ENCODE peak calls at places on chromosomes 13 and 19, in ten cellular contexts. B is CD8-positive, alpha-beta T cell; S is mammary epithelial cell; C is Jurkat, Clone E6-1; D is CD4-positive, CD25-positive, alpha-beta regulatory T cell; V is A549; T is CD4-positive, alpha-beta memory T cell; U is pancreas; Y is SK-N-SH; P is astrocyte of the spinal cord. L is an unnamed sample.
A peak's percentile ranks its signal among the peaks of the same experiment; 100 is the strongest.

GRCh38 chr13:90455861-90456260 is 891.6 kb upstream of the MIR17HG start:
- DNase-seq in B (no peak), S (no peak), C (no peak), D (no peak), V (no peak), T (no peak), U (no peak), Y (no peak), P (no peak), L (no peak)

GRCh38 chr13:73142091-73142490 is 83.3 kb downstream of the KLF5 start:
- DNase-seq in B (no peak), S (no peak), C (no peak), D (no peak), V (no peak), T (no peak), U (no peak), Y (no peak), P (no peak), L (no peak)

GRCh38 chr13:106156468-106156867 is 379.0 kb downstream of the EFNB2 start:
- DNase-seq in B (no peak), S (peak; percentile 99), C (no peak), D (no peak), V (no peak), T (no peak), U (no peak), Y (no peak), P (peak; percentile 98), L (peak; percentile 92)

GRCh38 chr19:51372649-51373504 is at the start of gene NKG7:
- DNase-seq in B (peak; percentile 72), S (no peak), C (peak; percentile 89), D (peak; percentile 85), V (no peak), T (peak; percentile 46), U (no peak), Y (no peak), P (no peak), L (no peak)

GRCh38 chr13:102182170-102182569 is 219.7 kb downstream of the FGF14 start:
- DNase-seq in B (no peak), S (no peak), C (no peak), D (no peak), V (no peak), T (no peak), U (no peak), Y (no peak), P (no peak), L (no peak)

GRCh38 chr19:48760514-48761221 is 5.3 kb downstream of the FGF21 start:
- DNase-seq in B (no peak), S (no peak), C (no peak), D (no peak), V (no peak), T (no peak), U (no peak), Y (no peak), P (no peak), L (no peak)

GRCh38 chr13:107284168-107284567 is 716.2 kb upstream of the ARGLU1 start:
- DNase-seq in B (no peak), S (no peak), C (no peak), D (no peak), V (no peak), T (no peak), U (no peak), Y (no peak), P (peak; percentile 60), L (peak; percentile 19)

GRCh38 chr13:97621631-97622030 is 187.7 kb downstream of the RAP2A start:
- DNase-seq in B (no peak), S (no peak), C (no peak), D (no peak), V (no peak), T (no peak), U (no peak), Y (no peak), P (no peak), L (no peak)

GRCh38 chr19:12126707-12127106 is 13.4 kb downstream of the ZNF20 start:
- DNase-seq in B (no peak), S (no peak), C (peak; percentile 26), D (no peak), V (no peak), T (peak; percentile 12), U (no peak), Y (peak; percentile 45), P (no peak), L (no peak)

GRCh38 chr19:36265064-36265463 is 50.2 kb downstream of the ZNF146 start:
- DNase-seq in B (no peak), S (no peak), C (no peak), D (no peak), V (no peak), T (no peak), U (no peak), Y (no peak), P (no peak), L (no peak)

GRCh38 chr13:57823704-57824103 is 192.2 kb downstream of the PCDH17 start:
- DNase-seq in B (no peak), S (no peak), C (no peak), D (no peak), V (no peak), T (no peak), U (no peak), Y (no peak), P (no peak), L (no peak)

GRCh38 chr19:37778613-37779138 is 710 bp downstream of the ZNF573 start:
- DNase-seq in B (no peak), S (peak; percentile 32), C (no peak), D (no peak), V (peak; percentile 40), T (no peak), U (no peak), Y (peak; percentile 18), P (no peak), L (no peak)

GRCh38 chr13:97127842-97128241 is 94.3 kb upstream of the MBNL2 start:
- DNase-seq in B (no peak), S (no peak), C (no peak), D (no peak), V (no peak), T (no peak), U (no peak), Y (no peak), P (no peak), L (no peak)

GRCh38 chr13:106537521-106537920 is 2.1 kb upstream of the EFNB2 start:
- DNase-seq in B (no peak), S (no peak), C (no peak), D (no peak), V (no peak), T (no peak), U (no peak), Y (no peak), P (no peak), L (no peak)

GRCh38 chr19:58554494-58555368 is at the start of gene CHMP2A:
- DNase-seq in B (peak; percentile 95), S (peak; percentile 93), C (peak; percentile 90), D (peak; percentile 97), V (peak; percentile 98), T (peak; percentile 95), U (peak; percentile 99), Y (peak; percentile 96), P (peak; percentile 98), L (peak; percentile 86)

DNA sequence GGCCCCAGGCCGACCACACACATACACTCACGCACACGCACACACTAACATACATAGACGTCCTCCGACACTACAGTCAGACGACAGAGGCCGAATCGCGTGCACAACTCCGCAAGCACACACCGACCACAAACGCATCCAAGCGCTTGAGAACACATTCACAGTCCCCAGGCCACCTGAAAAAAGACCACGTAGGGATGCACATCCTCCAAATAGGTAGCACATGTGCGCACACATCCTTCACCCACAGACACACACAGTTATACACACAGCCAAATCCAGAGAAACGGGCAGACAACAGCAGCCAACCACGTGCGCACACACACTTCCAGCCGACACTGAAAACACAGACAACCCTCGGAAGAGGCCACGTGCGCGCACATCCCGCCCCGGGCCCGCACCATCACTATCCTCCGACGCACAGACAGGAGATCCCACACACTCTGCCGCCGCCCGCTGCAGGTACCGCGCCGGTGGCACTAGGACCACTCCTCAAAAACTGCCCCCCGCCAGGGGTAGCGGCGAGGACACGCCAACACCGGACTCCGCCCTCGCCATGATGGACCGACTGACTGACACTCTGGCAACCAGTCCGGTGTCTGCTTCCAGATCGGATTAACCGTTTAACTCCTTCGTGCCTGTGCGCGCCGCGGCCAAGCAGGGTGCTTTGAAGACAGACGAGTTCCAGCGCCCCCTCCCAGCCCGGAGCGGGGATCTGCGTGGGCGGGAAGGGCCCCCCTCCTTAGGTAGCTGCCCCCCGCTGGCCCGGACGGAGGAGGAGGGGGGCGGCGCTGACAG is 493 bp upstream of the PDE4A start:
- DNase-seq in B (no peak), S (peak; percentile 51), C (peak; percentile 82), D (peak; percentile 76), V (peak; percentile 70), T (peak; percentile 49), U (peak; percentile 68), Y (peak; percentile 62), P (peak; percentile 80), L (no peak)
- H3K4me3 ChIP-seq in B (peak overlapping the region; percentile 36), S (peak overlapping the region; percentile 15), C (peak overlapping the region; percentile 84), D (peak overlapping the region; percentile 52), V (peak overlapping the region; percentile 52), T (peak overlapping the region; percentile 46), U (peak overlapping the region; percentile 2), Y (peak overlapping the region; percentile 20), P (peak overlapping the region; percentile 42), L (peak overlapping the region; percentile 22)

DNA sequence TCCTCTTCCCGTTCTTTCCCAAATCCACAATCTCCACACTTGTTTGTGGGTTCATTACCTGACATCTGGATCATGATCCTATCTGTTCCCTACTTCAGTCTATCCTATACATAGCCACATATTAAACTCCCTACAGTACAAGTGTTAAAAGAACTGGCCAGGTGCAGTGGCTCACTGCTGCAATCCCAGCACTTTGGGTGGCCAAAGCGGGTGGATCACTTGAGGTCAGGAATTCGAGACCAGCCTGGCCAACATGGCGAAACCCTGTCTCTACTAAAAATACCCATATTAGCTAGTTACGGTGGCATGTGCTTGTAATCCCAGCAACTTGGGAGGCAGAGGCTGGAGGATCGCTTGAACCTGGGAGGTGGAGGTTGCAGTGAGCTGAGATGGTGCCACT is 88.3 kb downstream of the TM9SF2 start:
- DNase-seq in B (no peak), S (no peak), C (no peak), D (no peak), V (no peak), T (no peak), U (no peak), Y (no peak), P (no peak), L (no peak)
- H3K4me3 ChIP-seq in B (no peak overlapping the region), S (no peak overlapping the region), C (no peak overlapping the region), D (no peak overlapping the region), V (no peak overlapping the region), T (no peak overlapping the region), U (no peak overlapping the region), Y (no peak overlapping the region), P (no peak overlapping the region), L (no peak overlapping the region)

DNA sequence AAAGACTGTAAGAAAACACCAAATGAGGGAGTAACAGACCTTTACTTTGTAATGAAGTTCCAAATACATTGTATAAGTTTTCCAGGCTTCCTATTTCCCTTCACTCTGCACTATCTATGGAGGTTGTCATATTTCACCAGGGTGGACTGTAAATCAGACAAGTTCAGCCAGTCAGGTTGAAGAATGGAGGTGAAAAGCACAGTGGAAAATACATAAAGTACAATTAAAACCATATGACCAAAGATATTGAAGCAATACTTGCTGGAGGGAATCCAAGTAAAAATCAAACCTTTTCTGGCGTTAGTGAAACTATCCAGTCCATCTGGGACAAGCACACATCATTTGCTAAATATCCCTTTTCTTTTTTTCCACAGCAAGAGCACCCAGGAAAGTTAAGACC is 3.2 kb downstream of the LHFPL6 start:
- DNase-seq in B (no peak), S (no peak), C (no peak), D (no peak), V (no peak), T (no peak), U (no peak), Y (peak; percentile 20), P (peak; percentile 21), L (no peak)
- H3K4me3 ChIP-seq in B (no peak overlapping the region), S (peak overlapping the region; percentile 29), C (no peak overlapping the region), D (no peak overlapping the region), V (no peak overlapping the region), T (no peak overlapping the region), U (no peak overlapping the region), Y (no peak overlapping the region), P (peak overlapping the region; percentile 88), L (peak overlapping the region; percentile 27)

GRCh38 chr19:23287620-23288019 is 37.4 kb upstream of the ZNF724 start:
- DNase-seq in B (no peak), S (no peak), C (no peak), D (no peak), V (no peak), T (no peak), U (no peak), Y (no peak), P (no peak), L (no peak)
- H3K4me3 ChIP-seq in B (no peak overlapping the region), S (no peak overlapping the region), C (no peak overlapping the region), D (no peak overlapping the region), V (no peak overlapping the region), T (no peak overlapping the region), U (no peak overlapping the region), Y (no peak overlapping the region), P (no peak overlapping the region), L (no peak overlapping the region)